ENCODE peak calls at places on chromosomes 6 and 20, in four cellular contexts. A is IMR-90, Z is PC-3, R is OCI-LY7. P is an unnamed sample.
A peak's percentile ranks its signal among the peaks of the same experiment; 100 is the strongest.

GRCh38 chr6:13729891-13730290 is 18.3 kb upstream of the RANBP9 start:
- DNase-seq in A (peak; percentile 79), Z (peak; percentile 66), R (no peak), P (no peak)

GRCh38 chr20:63027425-63028389 is 20.9 kb upstream of the BHLHE23 start:
- DNase-seq in A (no peak), Z (peak; percentile 41), R (peak; percentile 30), P (peak; percentile 63)

GRCh38 chr20:44279228-44279627 is 31.8 kb downstream of the FITM2 start:
- DNase-seq in A (peak; percentile 79), Z (peak; percentile 97), R (no peak), P (no peak)

GRCh38 chr6:7673063-7673536 is 52.8 kb upstream of the BMP6 start:
- DNase-seq in A (peak; percentile 5), Z (peak; percentile 87), R (no peak), P (peak; percentile 81)

GRCh38 chr20:6665621-6666345 is 101.7 kb upstream of the BMP2 start:
- DNase-seq in A (no peak), Z (no peak), R (no peak), P (no peak)

GRCh38 chr20:63978319-63979220 is 872 bp downstream of the SAMD10 start:
- DNase-seq in A (peak; percentile 43), Z (peak; percentile 92), R (peak; percentile 84), P (peak; percentile 83)

GRCh38 chr6:93580441-93580840 is 161.1 kb upstream of the EPHA7 start:
- DNase-seq in A (no peak), Z (no peak), R (no peak), P (no peak)

GRCh38 chr6:169404828-169405227 is 151.2 kb upstream of the THBS2 start:
- DNase-seq in A (no peak), Z (no peak), R (no peak), P (no peak)

GRCh38 chr6:111195656-111196055 is 108.4 kb downstream of the SLC16A10 start:
- DNase-seq in A (no peak), Z (no peak), R (no peak), P (no peak)

GRCh38 chr20:33644313-33645071 is 17.6 kb upstream of the C20orf144 start:
- DNase-seq in A (no peak), Z (no peak), R (no peak), P (no peak)

GRCh38 chr20:33647603-33648395 is 14.3 kb upstream of the C20orf144 start:
- DNase-seq in A (peak; percentile 31), Z (peak; percentile 85), R (no peak), P (no peak)

GRCh38 chr20:33645072-33645358 is 17.1 kb upstream of the C20orf144 start:
- DNase-seq in A (no peak), Z (no peak), R (no peak), P (no peak)

GRCh38 chr20:33646191-33646590 is 15.9 kb upstream of the C20orf144 start:
- DNase-seq in A (no peak), Z (no peak), R (no peak), P (no peak)

GRCh38 chr20:33645421-33645820 is 16.7 kb upstream of the C20orf144 start:
- DNase-seq in A (no peak), Z (no peak), R (no peak), P (no peak)
- H4K20me1 ChIP-seq in A (peaks cover 9% of the 10 kb centered on the region), Z (no peaks in the 10 kb centered on the region), R (peaks cover 5% of the 10 kb centered on the region), P (peaks cover 7% of the 10 kb centered on the region)

GRCh38 chr20:30610751-30611150 is 646.7 kb upstream of the DEFB115 start:
- DNase-seq in A (no peak), Z (no peak), R (no peak), P (no peak)

GRCh38 chr20:30610044-30610693 is 647.3 kb upstream of the DEFB115 start:
- DNase-seq in A (no peak), Z (no peak), R (no peak), P (no peak)

GRCh38 chr20:30612344-30612743 is 645.1 kb upstream of the DEFB115 start:
- DNase-seq in A (no peak), Z (no peak), R (no peak), P (no peak)

GRCh38 chr20:30606990-30607389 is 650.5 kb upstream of the DEFB115 start:
- DNase-seq in A (no peak), Z (no peak), R (no peak), P (no peak)

GRCh38 chr20:30611239-30611984 is 646.1 kb upstream of the DEFB115 start:
- DNase-seq in A (no peak), Z (no peak), R (no peak), P (no peak)
- H3K9me3 ChIP-seq in A (peaks cover 38% of the 10 kb centered on the region), Z (peaks cover 10% of the 10 kb centered on the region), R (no peaks in the 10 kb centered on the region), P (peaks cover 12% of the 10 kb centered on the region)

GRCh38 chr6:156928126-156928525 is 150.9 kb downstream of the ARID1B start:
- DNase-seq in A (no peak), Z (no peak), R (no peak), P (no peak)
- H4K20me1 ChIP-seq in A (peaks cover 27% of the 10 kb centered on the region), Z (no peaks in the 10 kb centered on the region), R (no peaks in the 10 kb centered on the region), P (peaks cover 73% of the 10 kb centered on the region)

GRCh38 chr20:60903325-60903958 is 348.6 kb upstream of the CDH4 start:
- DNase-seq in A (no peak), Z (no peak), R (no peak), P (no peak)

GRCh38 chr20:60901831-60902230 is 350.2 kb upstream of the CDH4 start:
- DNase-seq in A (no peak), Z (no peak), R (no peak), P (no peak)

GRCh38 chr20:60895363-60896079 is 356.5 kb upstream of the CDH4 start:
- DNase-seq in A (no peak), Z (no peak), R (no peak), P (no peak)

GRCh38 chr20:60899320-60899719 is 352.7 kb upstream of the CDH4 start:
- DNase-seq in A (no peak), Z (no peak), R (no peak), P (no peak)

DNA sequence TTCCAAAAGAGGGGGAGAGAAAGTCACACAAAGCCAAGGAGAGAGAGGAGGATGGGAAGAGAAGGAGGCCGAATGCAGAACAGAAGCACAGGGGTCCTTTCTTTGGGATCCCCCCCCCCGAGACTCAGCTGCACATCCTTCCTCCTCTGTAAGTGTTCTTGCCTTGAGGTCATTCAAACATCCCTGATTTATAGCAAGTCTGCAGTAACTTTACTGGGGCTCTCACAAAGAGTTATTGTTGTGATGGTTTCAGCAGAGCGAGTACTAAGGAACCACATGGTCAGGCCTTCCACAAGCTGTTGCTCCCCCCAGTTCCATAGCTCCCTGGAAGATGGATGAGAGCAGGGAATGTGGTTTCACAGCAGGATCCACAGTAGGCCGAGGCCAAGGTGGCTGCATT is 351.5 kb upstream of the CDH4 start:
- DNase-seq in A (no peak), Z (no peak), R (no peak), P (no peak)
- H3K9me3 ChIP-seq in A (peaks cover 28% of the 10 kb centered on the region), Z (peaks cover 21% of the 10 kb centered on the region), R (no peaks in the 10 kb centered on the region), P (no peaks in the 10 kb centered on the region)

GRCh38 chr20:34986311-34987287 is 30.9 kb downstream of the MYH7B start:
- DNase-seq in A (no peak), Z (no peak), R (no peak), P (no peak)
- H4K20me1 ChIP-seq in A (peaks cover 4% of the 10 kb centered on the region), Z (no peaks in the 10 kb centered on the region), R (no peaks in the 10 kb centered on the region), P (no peaks in the 10 kb centered on the region)

GRCh38 chr6:88967891-88968290 is 4.5 kb upstream of the RNGTT start:
- DNase-seq in A (no peak), Z (no peak), R (no peak), P (no peak)
- H3K9me3 ChIP-seq in A (no peaks in the 10 kb centered on the region), Z (no peaks in the 10 kb centered on the region), R (no peaks in the 10 kb centered on the region), P (peaks cover 9% of the 10 kb centered on the region)

DNA sequence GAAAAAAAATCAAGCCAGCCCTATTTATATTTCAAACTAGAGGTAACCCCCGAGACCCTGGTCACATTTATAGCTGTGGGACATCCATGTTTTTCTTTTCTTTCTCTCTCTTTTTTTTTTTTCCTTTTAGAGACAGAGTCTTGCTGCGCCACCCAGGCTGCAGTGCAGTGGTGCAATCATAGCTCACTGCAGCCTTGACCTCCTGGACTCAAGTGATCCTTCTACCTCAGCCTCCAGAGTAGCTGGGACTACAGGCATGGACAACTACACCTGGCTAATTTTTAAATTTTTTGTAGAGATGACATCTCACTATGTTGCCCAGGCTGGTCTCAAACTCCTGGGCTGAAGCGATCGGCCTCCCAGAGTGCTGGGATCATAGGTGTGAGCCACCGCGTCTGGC is 12.1 kb downstream of the MAVS start:
- DNase-seq in A (no peak), Z (no peak), R (no peak), P (no peak)
- H4K20me1 ChIP-seq in A (peaks cover 20% of the 10 kb centered on the region), Z (no peaks in the 10 kb centered on the region), R (no peaks in the 10 kb centered on the region), P (no peaks in the 10 kb centered on the region)

GRCh38 chr20:41598719-41599118 is 19.5 kb downstream of the CHD6 start:
- DNase-seq in A (no peak), Z (no peak), R (no peak), P (no peak)

GRCh38 chr20:41599699-41600104 is 18.5 kb downstream of the CHD6 start:
- DNase-seq in A (no peak), Z (no peak), R (peak; percentile 31), P (no peak)

GRCh38 chr20:41604002-41604401 is 14.2 kb downstream of the CHD6 start:
- DNase-seq in A (no peak), Z (no peak), R (no peak), P (no peak)

GRCh38 chr20:41601742-41602141 is 16.4 kb downstream of the CHD6 start:
- DNase-seq in A (no peak), Z (no peak), R (no peak), P (no peak)

GRCh38 chr20:41600926-41601631 is 17.1 kb downstream of the CHD6 start:
- DNase-seq in A (no peak), Z (no peak), R (no peak), P (no peak)
- H3K9me3 ChIP-seq in A (peaks cover 27% of the 10 kb centered on the region), Z (peaks cover 42% of the 10 kb centered on the region), R (peaks cover 52% of the 10 kb centered on the region), P (no peaks in the 10 kb centered on the region)

DNA sequence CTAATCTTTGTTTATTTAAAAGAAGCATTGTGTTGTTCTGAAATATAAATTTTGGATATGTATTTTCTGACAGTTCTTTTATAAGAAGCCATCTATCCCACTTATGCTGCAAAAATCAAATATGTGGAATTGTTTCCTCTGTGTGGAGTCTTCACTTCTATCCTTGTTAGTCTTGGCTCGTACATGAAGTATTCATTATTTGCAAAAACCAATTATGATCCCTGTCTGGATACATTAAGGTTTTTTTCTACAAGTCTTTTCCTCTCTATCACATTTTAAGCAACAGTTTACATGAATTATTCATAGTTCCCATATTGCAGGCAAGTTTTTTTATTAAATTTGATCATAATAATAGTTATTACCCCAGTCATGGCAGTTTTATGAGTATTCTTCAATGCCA is 490.8 kb upstream of the GJE1 start:
- DNase-seq in A (no peak), Z (no peak), R (no peak), P (no peak)
- H4K20me1 ChIP-seq in A (no peaks in the 10 kb centered on the region), Z (no peaks in the 10 kb centered on the region), R (no peaks in the 10 kb centered on the region), P (no peaks in the 10 kb centered on the region)

P was measured in neural progenitor cell.